ENCODE peak calls at places on chromosomes 13 and 19, in ten cellular contexts. H is WTC11; S is fibroblast of lung; C is CD4-positive, alpha-beta T cell; B is WERI-Rb-1; L is PC-9; X is AG09309; R is pancreas; Z is GM20000; V is epithelial cell of esophagus. D is an unnamed sample.

GRCh38 chr13:28583661-28584091 is 75.3 kb upstream of the POMP start:
- DNase-seq in H (peak; percentile 14), S (no peak), C (no peak), B (no peak), L (no peak), X (no peak), R (no peak), Z (no peak), V (no peak), D (no peak)

GRCh38 chr13:29733069-29733700 is 117.2 kb downstream of the UBL3 start:
- DNase-seq in H (no peak), S (no peak), C (no peak), B (no peak), L (peak; percentile 31), X (no peak), R (no peak), Z (no peak), V (no peak), D (no peak)

GRCh38 chr13:58302349-58302748 is 670.8 kb downstream of the PCDH17 start:
- DNase-seq in H (no peak), S (no peak), C (no peak), B (no peak), L (no peak), X (no peak), R (peak; percentile 19), Z (no peak), V (no peak), D (no peak)

GRCh38 chr13:50437252-50437651 is 406.2 kb downstream of the DLEU7 start:
- DNase-seq in H (no peak), S (no peak), C (no peak), B (no peak), L (no peak), X (no peak), R (no peak), Z (no peak), V (no peak), D (peak; percentile 80)

GRCh38 chr19:54518844-54519243 is 16.2 kb downstream of the LAIR2 start:
- DNase-seq in H (no peak), S (no peak), C (no peak), B (no peak), L (no peak), X (no peak), R (no peak), Z (peak; percentile 68), V (peak; percentile 2), D (no peak)

GRCh38 chr19:33676999-33677665 is 55.4 kb downstream of the CHST8 start:
- DNase-seq in H (no peak), S (no peak), C (no peak), B (no peak), L (no peak), X (no peak), R (no peak), Z (no peak), V (no peak), D (no peak)

GRCh38 chr13:52847682-52848432 is 583 bp downstream of the PCDH8 start:
- DNase-seq in H (peak; percentile 27), S (no peak), C (no peak), B (no peak), L (no peak), X (no peak), R (no peak), Z (no peak), V (no peak), D (no peak)

GRCh38 chr13:94481966-94482365 is 2.5 kb upstream of the DCT start:
- DNase-seq in H (no peak), S (peak; percentile 77), C (no peak), B (no peak), L (no peak), X (peak; percentile 31), R (no peak), Z (no peak), V (peak; percentile 50), D (no peak)

GRCh38 chr13:47455581-47455980 is 545.5 kb downstream of the SUCLA2 start:
- DNase-seq in H (peak; percentile 12), S (no peak), C (no peak), B (peak; percentile 31), L (no peak), X (no peak), R (no peak), Z (no peak), V (no peak), D (no peak)
- TF ChIP-seq CTCF in H (no peak), S (peak; percentile 12), C (no peak), B (peak; percentile 37), L (no peak), X (no peak), R (no peak), Z (no peak), V (no peak), D (no peak)

GRCh38 chr13:113802090-113802531 is 43.1 kb downstream of the TMEM255B start:
- DNase-seq in H (peak; percentile 76), S (peak; percentile 72), C (no peak), B (peak; percentile 90), L (peak; percentile 28), X (peak; percentile 37), R (no peak), Z (no peak), V (peak; percentile 29), D (no peak)
- TF ChIP-seq CTCF in H (no peak), S (no peak), C (no peak), B (no peak), L (no peak), X (peak; percentile 13), R (no peak), Z (no peak), V (no peak), D (no peak)

GRCh38 chr13:25871389-25872125 is 180.3 kb downstream of the SHISA2 start:
- DNase-seq in H (no peak), S (no peak), C (no peak), B (no peak), L (no peak), X (no peak), R (no peak), Z (no peak), V (no peak), D (no peak)
- TF ChIP-seq CTCF in H (no peak), S (no peak), C (no peak), B (no peak), L (no peak), X (no peak), R (no peak), Z (no peak), V (no peak), D (no peak)

GRCh38 chr19:590396-590745 is 690 bp downstream of the HCN2 start:
- DNase-seq in H (no peak), S (peak; percentile 45), C (peak; percentile 31), B (no peak), L (peak; percentile 31), X (no peak), R (no peak), Z (no peak), V (peak; percentile 59), D (no peak)

GRCh38 chr19:589693-590395 is at the start of gene HCN2:
- DNase-seq in H (no peak), S (no peak), C (no peak), B (no peak), L (no peak), X (no peak), R (no peak), Z (no peak), V (no peak), D (no peak)

GRCh38 chr19:590750-591098 is 1.0 kb downstream of the HCN2 start:
- DNase-seq in H (no peak), S (no peak), C (no peak), B (no peak), L (no peak), X (no peak), R (no peak), Z (no peak), V (no peak), D (no peak)

GRCh38 chr19:588758-589692 is 656 bp upstream of the HCN2 start:
- DNase-seq in H (no peak), S (no peak), C (no peak), B (peak; percentile 75), L (no peak), X (no peak), R (no peak), Z (no peak), V (no peak), D (no peak)

DNA sequence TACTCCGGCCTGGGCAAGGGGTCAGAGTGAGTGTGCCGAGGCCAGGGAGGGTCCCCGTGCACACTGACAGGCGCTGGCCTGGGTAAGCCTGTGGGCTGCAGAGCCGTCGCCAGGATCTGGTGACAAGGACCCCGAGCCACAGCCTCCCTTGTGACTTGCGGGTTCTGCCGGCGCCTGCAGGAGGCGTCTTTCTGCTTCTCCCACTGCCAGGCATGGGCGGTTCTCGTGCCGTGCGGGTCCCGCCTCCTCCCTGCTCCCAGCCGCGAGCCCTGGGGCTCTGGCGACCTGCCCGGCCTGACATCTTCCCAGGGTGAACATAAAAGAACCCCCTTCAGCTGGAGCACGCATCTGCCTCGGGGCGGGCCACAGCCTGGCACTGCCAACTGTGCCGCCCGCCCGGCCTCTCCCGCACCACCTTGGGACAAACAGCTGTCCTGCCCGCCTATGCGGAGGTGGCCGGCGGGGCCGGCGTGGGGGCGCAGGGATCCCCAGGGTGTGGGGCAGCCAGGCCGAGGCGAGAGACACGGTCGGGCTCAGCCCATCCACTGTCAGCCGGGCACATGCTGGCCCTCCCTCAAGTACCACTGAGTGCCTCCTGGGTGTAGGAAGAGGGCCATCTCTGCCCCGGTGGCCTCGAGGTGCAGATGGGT is 1.5 kb upstream of the HCN2 start:
- DNase-seq in H (peak; percentile 90), S (peak; percentile 61), C (peak; percentile 46), B (peak; percentile 88), L (peak; percentile 92), X (no peak), R (peak; percentile 30), Z (peak; percentile 78), V (peak; percentile 82), D (no peak)
- TF ChIP-seq CTCF in H (peak; percentile 25), S (peak; percentile 73), C (no peak), B (peak; percentile 89), L (peak; percentile 69), X (peak; percentile 80), R (no peak), Z (peak; percentile 17), V (peak; percentile 68), D (peak; percentile 81)

DNA sequence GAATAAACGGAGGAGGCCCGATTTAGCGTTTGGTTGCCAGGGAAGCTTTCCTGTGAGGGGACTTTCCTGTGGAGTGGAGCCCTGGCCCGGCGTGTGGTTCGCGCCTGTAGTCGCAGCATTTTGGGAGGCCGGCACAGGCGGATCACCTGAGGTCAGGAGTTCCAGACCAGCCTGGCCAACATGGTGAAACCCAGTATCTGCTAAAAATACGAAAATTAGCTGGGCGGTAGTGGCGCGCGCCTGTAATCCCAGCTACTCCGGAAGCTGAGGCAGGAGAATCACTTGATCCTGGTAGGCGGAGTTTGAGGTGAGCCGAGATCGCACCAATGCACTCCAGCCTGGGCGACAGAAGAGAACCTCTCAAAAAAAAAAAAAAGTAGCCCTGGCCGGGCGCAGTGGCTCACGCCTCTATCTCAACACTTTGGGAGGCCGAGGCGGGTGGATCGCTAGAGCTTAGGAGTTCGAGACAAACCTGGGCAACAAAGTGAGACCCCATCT is 6.9 kb downstream of the KANK3 start:
- DNase-seq in H (no peak), S (no peak), C (no peak), B (no peak), L (peak; percentile 56), X (no peak), R (no peak), Z (no peak), V (no peak), D (no peak)
- TF ChIP-seq CTCF in H (no peak), S (no peak), C (no peak), B (no peak), L (no peak), X (no peak), R (no peak), Z (no peak), V (no peak), D (no peak)

D was measured in AG04449.